ENCODE peak calls at places on chromosome 2, in four cellular contexts. L, V, P and R are unnamed samples. For H3K9me3, the result is how much of the 10 kb centered on the place peaks cover.

GRCh38 chr2:181252248-181253148 is 204.7 kb upstream of the ITGA4 start:
- DNase-seq in L (no peak), V (no peak), P (no peak), R (no peak)

GRCh38 chr2:46336560-46336959 is 39.4 kb downstream of the EPAS1 start:
- DNase-seq in L (no peak), V (no peak), P (no peak), R (no peak)

GRCh38 chr2:25418944-25419677 is 77.4 kb upstream of the DNMT3A start:
- DNase-seq in L (no peak), V (no peak), P (no peak), R (no peak)

GRCh38 chr2:157173740-157174184 is 83.7 kb upstream of the GALNT5 start:
- DNase-seq in L (no peak), V (no peak), P (peak), R (no peak)

GRCh38 chr2:239002960-239003932 is 155.4 kb downstream of the TWIST2 start:
- DNase-seq in L (peak), V (no peak), P (no peak), R (no peak)

GRCh38 chr2:120177011-120177621 is 46.1 kb downstream of the TMEM185B start:
- DNase-seq in L (no peak), V (peak), P (no peak), R (peak)

GRCh38 chr2:152367547-152368250 is 32.7 kb downstream of the FMNL2 start:
- DNase-seq in L (no peak), V (no peak), P (no peak), R (no peak)

GRCh38 chr2:43228782-43229659 is 2.6 kb upstream of the ZFP36L2 start:
- DNase-seq in L (no peak), V (no peak), P (no peak), R (no peak)

GRCh38 chr2:61016392-61017002 is 1.0 kb upstream of the PEX13 start:
- DNase-seq in L (no peak), V (no peak), P (no peak), R (no peak)

GRCh38 chr2:65292461-65293127 is 65.0 kb downstream of the ACTR2 start:
- DNase-seq in L (no peak), V (no peak), P (no peak), R (no peak)

GRCh38 chr2:56522605-56523089 is 338.9 kb downstream of the CCDC85A start:
- DNase-seq in L (no peak), V (peak), P (no peak), R (peak)

GRCh38 chr2:84875213-84875560 is 5.7 kb downstream of the TRABD2A start:
- DNase-seq in L (peak), V (no peak), P (no peak), R (no peak)

GRCh38 chr2:150228936-150229335 is 258.5 kb downstream of the RND3 start:
- DNase-seq in L (no peak), V (no peak), P (no peak), R (no peak)

GRCh38 chr2:68238955-68239822 is 13.1 kb downstream of the PPP3R1 start:
- DNase-seq in L (no peak), V (no peak), P (no peak), R (no peak)

GRCh38 chr2:135839713-135840112 is 2.7 kb upstream of the LCT start:
- DNase-seq in L (no peak), V (no peak), P (no peak), R (no peak)

GRCh38 chr2:128343459-128343858 is 24.8 kb upstream of the HS6ST1 start:
- DNase-seq in L (peak), V (no peak), P (no peak), R (no peak)

GRCh38 chr2:30511122-30512083 is 64.4 kb downstream of the LCLAT1 start:
- DNase-seq in L (no peak), V (no peak), P (no peak), R (no peak)

GRCh38 chr2:128986867-128987268 is 668.2 kb upstream of the HS6ST1 start:
- DNase-seq in L (no peak), V (no peak), P (no peak), R (no peak)

GRCh38 chr2:96315400-96316071 is 9.6 kb upstream of the ITPRIPL1 start:
- DNase-seq in L (no peak), V (no peak), P (no peak), R (no peak)

GRCh38 chr2:62415019-62415431 is 91.0 kb downstream of the TMEM17 start:
- DNase-seq in L (no peak), V (no peak), P (no peak), R (no peak)

GRCh38 chr2:120678251-120678650 is 57.4 kb upstream of the GLI2 start:
- DNase-seq in L (no peak), V (no peak), P (no peak), R (no peak)

GRCh38 chr2:12534646-12535263 is 182.0 kb upstream of the TRIB2 start:
- DNase-seq in L (no peak), V (no peak), P (no peak), R (no peak)

DNA sequence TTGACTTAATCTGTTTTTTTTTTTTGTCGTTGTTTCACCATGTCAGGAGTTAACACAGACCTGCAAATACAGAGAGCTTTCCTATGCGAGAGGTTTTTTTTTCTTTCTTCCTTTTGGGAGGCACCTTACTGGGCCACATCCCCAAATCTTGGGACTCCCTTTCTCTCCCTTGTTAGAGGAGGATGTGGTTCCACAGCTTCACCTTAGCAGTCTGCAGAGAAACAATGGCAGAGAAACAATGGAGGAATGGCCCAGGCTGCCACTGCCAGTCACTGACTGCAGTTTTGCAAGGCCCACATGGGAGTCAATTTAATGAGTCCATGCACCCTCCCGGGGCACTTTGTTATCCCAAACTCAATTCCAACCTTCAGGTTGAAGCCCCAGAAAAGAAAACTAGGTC is 20.8 kb upstream of the PDK1 start:
- DNase-seq in L (no peak), V (no peak), P (no peak), R (no peak)
- H3K9me3 ChIP-seq in L (half or more), V (under half), P (under half), R (under half)

DNA sequence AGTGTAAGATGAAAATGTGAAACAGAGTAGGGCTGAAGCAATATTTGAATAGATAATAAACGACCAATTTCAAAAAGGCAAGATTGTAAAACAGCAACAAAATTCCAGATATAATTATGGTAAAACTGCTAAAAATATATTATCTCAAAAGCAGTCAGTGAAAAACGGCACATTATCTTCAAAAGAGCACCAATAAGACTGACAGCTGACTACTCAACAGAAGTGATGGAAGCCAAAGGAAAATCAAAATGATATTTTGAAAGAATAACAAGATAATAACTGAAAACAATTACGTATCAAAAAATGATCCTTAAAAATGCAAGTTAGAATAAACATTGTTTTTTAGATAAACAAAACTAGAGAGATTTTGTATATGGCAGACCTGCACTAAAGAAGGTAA is 920.6 kb upstream of the FAM98A start:
- DNase-seq in L (no peak), V (no peak), P (no peak), R (no peak)
- H3K9me3 ChIP-seq in L (under half), V (under half), P (under half), R (under half)

DNA sequence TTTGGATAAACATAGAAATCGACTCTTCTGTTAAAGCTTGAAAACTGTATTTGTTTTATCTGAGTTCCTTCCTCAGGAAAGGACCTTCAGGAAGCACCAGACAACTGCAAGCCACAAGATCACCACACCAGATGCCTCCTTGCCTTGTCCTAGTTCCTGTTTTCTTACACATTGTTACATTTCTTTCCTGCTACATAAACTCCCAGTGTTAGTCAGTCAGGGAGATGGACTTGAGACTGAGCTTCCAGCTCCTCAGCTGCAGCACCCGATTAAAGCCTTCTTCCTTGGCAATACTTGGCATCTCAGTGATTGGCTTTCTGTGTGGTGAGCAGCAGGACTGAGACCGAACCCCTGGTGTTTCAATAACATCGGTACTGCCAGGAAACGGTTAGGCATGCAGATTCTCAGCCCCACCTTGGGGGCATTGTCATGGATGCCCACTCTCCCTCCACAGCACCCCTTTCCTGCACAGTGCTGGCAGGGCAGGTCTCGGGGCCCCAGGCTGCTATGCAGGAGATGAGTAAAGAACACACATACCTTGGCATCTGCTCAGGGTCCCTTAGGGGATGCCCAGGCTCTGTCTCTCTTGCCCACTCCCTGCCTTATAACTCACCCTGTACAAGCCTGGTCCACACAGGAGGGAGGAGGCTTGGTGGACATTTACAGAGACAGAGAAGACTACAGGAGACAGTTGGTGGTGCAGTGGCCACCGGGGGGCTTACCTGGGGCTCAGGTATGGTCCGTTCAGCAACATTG is 32.6 kb downstream of the ANKMY1 start:
- DNase-seq in L (peak), V (no peak), P (no peak), R (no peak)
- H3K9me3 ChIP-seq in L (under half), V (under half), P (under half), R (under half)

GRCh38 chr2:95007061-95007609 is 18.4 kb upstream of the MAL start:
- DNase-seq in L (no peak), V (no peak), P (no peak), R (no peak)

GRCh38 chr2:95007822-95008221 is 17.7 kb upstream of the MAL start:
- DNase-seq in L (peak), V (no peak), P (no peak), R (no peak)

GRCh38 chr2:95009009-95009760 is 16.3 kb upstream of the MAL start:
- DNase-seq in L (no peak), V (no peak), P (no peak), R (no peak)

GRCh38 chr2:95006661-95007060 is 18.8 kb upstream of the MAL start:
- DNase-seq in L (no peak), V (no peak), P (no peak), R (no peak)

GRCh38 chr2:95008311-95008710 is 17.2 kb upstream of the MAL start:
- DNase-seq in L (no peak), V (no peak), P (no peak), R (no peak)
- H3K9me3 ChIP-seq in L (under half), V (under half), P (under half), R (under half)